ENCODE peak calls at places on chromosome 5, in seven cellular contexts. M, K, Z, D, V, T and X are unnamed samples.

GRCh38 chr5:16446993-16447392 is 18.6 kb downstream of the ZNF622 start:
- DNase-seq in M (no peak), K (no peak), Z (no peak), D (no peak), V (no peak), T (no peak), X (no peak)

GRCh38 chr5:172418847-172419810 is 35.2 kb downstream of the SH3PXD2B start:
- DNase-seq in M (no peak), K (no peak), Z (no peak), D (no peak), V (peak; percentile 78), T (no peak), X (peak; percentile 74)

GRCh38 chr5:8740595-8740994 is 805.3 kb downstream of the SEMA5A start:
- DNase-seq in M (no peak), K (no peak), Z (no peak), D (no peak), V (no peak), T (no peak), X (no peak)

GRCh38 chr5:112492291-112492690 is 73.2 kb upstream of the EPB41L4A start:
- DNase-seq in M (peak; percentile 55), K (peak; percentile 25), Z (peak; percentile 68), D (peak; percentile 40), V (peak; percentile 15), T (no peak), X (peak; percentile 31)

GRCh38 chr5:79526928-79527327 is 13.0 kb upstream of the HOMER1 start:
- DNase-seq in M (no peak), K (no peak), Z (no peak), D (no peak), V (no peak), T (no peak), X (no peak)

GRCh38 chr5:134085411-134085810 is 29.1 kb upstream of the TCF7 start:
- DNase-seq in M (no peak), K (no peak), Z (no peak), D (no peak), V (no peak), T (no peak), X (no peak)

GRCh38 chr5:173499471-173500212 is 116.8 kb downstream of the BOD1 start:
- DNase-seq in M (peak; percentile 83), K (no peak), Z (no peak), D (no peak), V (no peak), T (no peak), X (no peak)

GRCh38 chr5:16690243-16690839 is 73.5 kb upstream of the RETREG1 start:
- DNase-seq in M (no peak), K (peak; percentile 41), Z (peak; percentile 88), D (peak; percentile 86), V (no peak), T (peak; percentile 16), X (no peak)

GRCh38 chr5:98301567-98301966 is 471.9 kb upstream of the RGMB start:
- DNase-seq in M (no peak), K (no peak), Z (no peak), D (no peak), V (no peak), T (no peak), X (no peak)

GRCh38 chr5:36090033-36090432 is 23.4 kb upstream of the UGT3A2 start:
- DNase-seq in M (no peak), K (no peak), Z (no peak), D (no peak), V (no peak), T (no peak), X (no peak)

GRCh38 chr5:69315972-69316371 is 16.6 kb downstream of the CCDC125 start:
- DNase-seq in M (no peak), K (no peak), Z (no peak), D (no peak), V (no peak), T (no peak), X (no peak)

GRCh38 chr5:4873656-4874055 is 266.5 kb upstream of the ADAMTS16 start:
- DNase-seq in M (no peak), K (no peak), Z (no peak), D (no peak), V (no peak), T (no peak), X (no peak)

GRCh38 chr5:181127907-181128626 is 2.9 kb downstream of the OR2V1 start:
- DNase-seq in M (no peak), K (no peak), Z (no peak), D (no peak), V (no peak), T (no peak), X (no peak)

GRCh38 chr5:180084638-180085561 is 13.3 kb upstream of the RNF130 start:
- DNase-seq in M (peak; percentile 83), K (no peak), Z (no peak), D (no peak), V (no peak), T (peak; percentile 63), X (no peak)

GRCh38 chr5:14146725-14147124 is 3.6 kb downstream of the TRIO start:
- DNase-seq in M (no peak), K (no peak), Z (no peak), D (no peak), V (no peak), T (no peak), X (peak; percentile 28)

GRCh38 chr5:169716287-169716686 is 79.2 kb downstream of the DOCK2 start:
- DNase-seq in M (no peak), K (no peak), Z (no peak), D (no peak), V (no peak), T (no peak), X (no peak)

GRCh38 chr5:123992641-123993040 is 480.7 kb downstream of the CSNK1G3 start:
- DNase-seq in M (no peak), K (no peak), Z (no peak), D (no peak), V (no peak), T (no peak), X (no peak)

DNA sequence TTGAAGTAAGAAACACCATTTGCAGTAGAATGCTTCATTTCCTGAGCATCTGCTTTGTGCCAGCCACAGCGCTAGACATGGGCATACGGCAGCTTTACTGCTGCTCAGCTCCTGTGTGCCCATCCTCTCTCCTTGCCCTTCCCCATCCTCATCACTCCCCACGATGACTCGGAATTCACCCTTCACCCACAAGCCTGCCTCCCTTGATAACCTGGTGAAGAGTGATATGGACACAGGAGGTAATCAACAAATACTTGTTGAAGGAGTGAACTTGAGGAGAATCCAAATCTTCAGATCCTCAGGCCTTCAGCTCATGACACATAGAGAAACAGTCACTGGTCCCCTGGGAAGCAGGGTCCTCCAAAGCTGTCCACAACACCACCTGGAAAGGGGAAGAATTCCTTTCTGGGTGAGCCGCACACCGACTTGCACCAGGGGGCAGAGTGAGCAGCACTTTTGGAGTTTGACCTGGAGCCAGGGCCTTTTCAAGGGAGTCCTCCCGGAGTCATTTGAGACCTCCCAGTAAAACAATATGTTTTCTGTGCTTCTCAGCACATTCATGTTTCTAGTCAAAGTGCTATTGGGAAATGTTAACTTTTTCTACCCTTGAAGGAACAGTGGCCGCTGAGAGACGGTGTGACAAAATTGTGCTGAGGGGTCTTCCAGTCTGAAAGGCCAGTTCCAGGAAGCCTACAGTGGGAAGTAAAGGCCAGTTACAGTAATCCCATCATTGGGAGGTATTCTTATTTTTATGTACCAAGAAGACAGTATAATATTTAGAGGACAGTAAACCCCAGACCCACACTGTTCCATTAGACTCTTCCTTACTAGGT is 332.3 kb downstream of the CWC27 start:
- DNase-seq in M (peak; percentile 49), K (no peak), Z (peak; percentile 81), D (peak; percentile 81), V (peak; percentile 35), T (peak; percentile 19), X (peak; percentile 62)
- TF ChIP-seq POLR2A in M (no peak), K (no peak), Z (no peak), D (no peak), V (no peak), T (no peak), X (no peak)

DNA sequence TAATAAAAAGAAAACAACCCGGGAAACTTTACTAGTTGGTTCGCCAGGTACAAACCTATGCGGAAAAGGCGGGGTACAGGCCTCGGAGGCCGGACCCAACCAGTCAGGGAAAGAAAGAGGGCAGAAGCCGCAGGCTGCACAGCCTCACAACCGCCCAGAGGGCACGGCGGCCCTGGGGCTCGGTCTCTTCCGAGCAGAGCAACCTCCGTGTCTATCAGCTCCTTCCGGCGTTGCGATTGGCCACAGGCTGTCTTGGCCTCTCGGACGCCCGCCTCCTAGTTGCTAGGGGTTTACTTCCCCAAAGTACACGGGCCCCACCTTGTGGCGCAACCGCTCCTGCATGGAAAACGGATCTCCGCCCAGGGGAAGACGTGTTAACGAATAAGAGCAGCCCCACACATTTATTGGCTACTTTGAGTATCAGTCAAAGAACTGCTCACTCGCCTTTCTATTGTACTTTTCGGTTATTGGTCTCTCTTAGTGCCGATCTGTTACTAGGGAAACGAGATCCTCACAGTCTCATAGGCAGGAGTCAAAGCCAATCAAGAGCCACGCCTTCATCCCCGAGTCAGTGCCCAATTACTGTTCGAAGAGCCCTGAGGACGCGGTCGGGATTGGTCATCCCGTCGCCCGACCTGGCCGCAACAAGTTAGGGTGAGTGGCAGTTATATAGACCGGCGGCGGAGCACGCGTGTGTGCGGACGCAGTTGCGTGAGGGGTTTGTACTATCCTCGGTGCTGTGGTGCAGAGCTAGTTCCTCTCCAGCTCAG is at the start of gene G3BP1:
- DNase-seq in M (peak; percentile 100), K (peak; percentile 84), Z (peak; percentile 99), D (peak; percentile 96), V (peak; percentile 100), T (peak; percentile 100), X (peak; percentile 100)
- TF ChIP-seq POLR2A in M (no peak), K (peak; percentile 98), Z (peak; percentile 100), D (peak; percentile 100), V (peak; percentile 98), T (peak; percentile 98), X (peak; percentile 96)

GRCh38 chr5:141650851-141651727 is at the start of gene FCHSD1:
- DNase-seq in M (peak; percentile 93), K (peak; percentile 98), Z (peak; percentile 98), D (peak; percentile 93), V (peak; percentile 94), T (peak; percentile 88), X (peak; percentile 91)
- TF ChIP-seq POLR2A in M (no peak), K (no peak), Z (peak; percentile 59), D (peak; percentile 63), V (peak; percentile 21), T (peak; percentile 54), X (peak; percentile 43)

GRCh38 chr5:76728965-76729364 is 13.0 kb downstream of the F2R start:
- DNase-seq in M (no peak), K (no peak), Z (no peak), D (no peak), V (no peak), T (no peak), X (no peak)

GRCh38 chr5:76729373-76730290 is 13.7 kb downstream of the F2R start:
- DNase-seq in M (no peak), K (no peak), Z (no peak), D (no peak), V (no peak), T (no peak), X (no peak)

GRCh38 chr5:76723266-76723665 is 7.3 kb downstream of the F2R start:
- DNase-seq in M (no peak), K (no peak), Z (no peak), D (no peak), V (no peak), T (no peak), X (no peak)

GRCh38 chr5:76720988-76721569 is 5.2 kb downstream of the F2R start:
- DNase-seq in M (no peak), K (no peak), Z (no peak), D (no peak), V (no peak), T (no peak), X (no peak)

DNA sequence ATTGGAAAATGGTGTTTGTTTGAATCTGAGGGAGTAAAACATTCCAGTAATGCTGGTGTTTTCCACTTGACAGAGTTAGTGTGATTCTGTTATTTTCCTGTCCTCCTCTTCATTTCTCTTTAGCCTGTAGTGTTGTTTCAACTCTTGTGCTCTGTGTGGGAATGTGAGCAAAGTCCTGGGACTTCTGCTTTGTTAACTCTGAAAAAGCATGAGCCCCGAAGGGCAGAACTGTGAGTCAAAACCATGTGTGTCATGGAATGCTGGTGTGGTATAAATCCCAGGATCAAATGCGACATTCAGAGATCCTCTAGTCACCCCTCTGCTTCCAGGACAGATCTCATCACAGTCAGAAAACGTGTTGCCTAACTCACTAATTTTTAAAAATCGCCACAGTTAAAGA is 8.9 kb downstream of the F2R start:
- DNase-seq in M (no peak), K (no peak), Z (peak; percentile 35), D (no peak), V (no peak), T (no peak), X (no peak)
- TF ChIP-seq POLR2A in M (no peak), K (no peak), Z (no peak), D (no peak), V (no peak), T (no peak), X (peak; percentile 15)